ENCODE peak calls at places on chromosomes 5 and 9, in six cellular contexts. W is mesendoderm, P is HepG2, X is NCI-H1417 treated with DMSO at 0.1 percent for 48 hours, Y is fibroblast of pulmonary artery, Z is fibroblast of lung. D is an unnamed sample.

GRCh38 chr5:25550793-25551192 is 906.0 kb upstream of the CDH10 start:
- DNase-seq in W (no peak), X (no peak), Z (no peak), Y (no peak), P (no peak), D (no peak)

GRCh38 chr5:163094492-163095180 is 342.8 kb upstream of the CCNG1 start:
- DNase-seq in P (no peak), Y (no peak), W (no peak), Z (no peak), X (no peak), D (peak; percentile 31)

GRCh38 chr9:29456940-29457339 is 1883.7 kb upstream of the C9orf72 start:
- DNase-seq in P (no peak), W (no peak), Y (peak; percentile 73), Z (peak; percentile 59), X (no peak), D (no peak)

GRCh38 chr5:152309926-152310450 is 95.1 kb downstream of the NMUR2 start:
- DNase-seq in Y (no peak), Z (no peak), X (no peak), W (peak; percentile 73), P (no peak), D (no peak)

GRCh38 chr5:73312872-73313510 is 135.6 kb downstream of the FOXD1 start:
- DNase-seq in Z (peak; percentile 61), W (no peak), Y (no peak), P (no peak), X (no peak), D (no peak)

GRCh38 chr9:128689820-128690683 is 1.0 kb downstream of the SET start:
- DNase-seq in Z (peak; percentile 53), P (no peak), Y (peak; percentile 51), X (no peak), W (peak; percentile 70), D (peak; percentile 45)

GRCh38 chr5:134738963-134739661 is 764 bp downstream of the CAMLG start:
- DNase-seq in P (peak; percentile 73), Y (peak; percentile 47), Z (peak; percentile 53), W (peak; percentile 76), X (no peak), D (peak; percentile 87)

GRCh38 chr5:160685695-160686094 is 166.3 kb downstream of the ATP10B start:
- DNase-seq in X (no peak), Y (no peak), Z (no peak), W (peak; percentile 70), P (peak; percentile 45), D (peak; percentile 81)

GRCh38 chr9:133242241-133242640 is 32.8 kb downstream of the ABO start:
- DNase-seq in Z (no peak), X (no peak), P (no peak), W (no peak), Y (no peak), D (no peak)

GRCh38 chr9:11417782-11418181 is 805.0 kb upstream of the PTPRD start:
- DNase-seq in W (no peak), X (no peak), Z (no peak), Y (no peak), P (no peak), D (no peak)

GRCh38 chr9:33921967-33922895 is 105.3 kb downstream of the UBE2R2 start:
- DNase-seq in P (peak; percentile 21), W (peak; percentile 72), Z (no peak), Y (peak; percentile 33), X (no peak), D (peak; percentile 65)

GRCh38 chr9:124632077-124632621 is 125.0 kb upstream of the NR5A1 start:
- DNase-seq in W (no peak), X (no peak), P (no peak), Z (peak; percentile 76), Y (peak; percentile 55), D (no peak)

GRCh38 chr5:126182901-126183695 is 240.1 kb upstream of the GRAMD2B start:
- DNase-seq in Y (no peak), X (no peak), W (no peak), P (no peak), Z (no peak), D (no peak)